ENCODE peak calls at places on chromosomes 16 and 17, in five cellular contexts. K, Y, I, B and X are unnamed samples.

GRCh38 chr16:59697236-59697635 is 963.1 kb upstream of the GOT2 start:
- DNase-seq in K (no peak), Y (no peak), I (no peak), B (no peak), X (no peak)

GRCh38 chr17:38588775-38589174 is 17.0 kb downstream of the SRCIN1 start:
- DNase-seq in K (no peak), Y (peak; percentile 53), I (no peak), B (no peak), X (no peak)

GRCh38 chr17:17134952-17135340 is 71.2 kb downstream of the PLD6 start:
- DNase-seq in K (no peak), Y (no peak), I (no peak), B (no peak), X (no peak)

GRCh38 chr17:2547176-2547575 is 35.5 kb upstream of the METTL16 start:
- DNase-seq in K (no peak), Y (no peak), I (no peak), B (no peak), X (no peak)

GRCh38 chr16:86964846-86965245 is 352.3 kb downstream of the C16orf95 start:
- DNase-seq in K (no peak), Y (peak; percentile 58), I (no peak), B (no peak), X (no peak)

GRCh38 chr16:56708418-56708817 is 21.5 kb upstream of the NUP93 start:
- DNase-seq in K (no peak), Y (no peak), I (no peak), B (no peak), X (no peak)

GRCh38 chr17:14699569-14700190 is 398.8 kb downstream of the HS3ST3B1 start:
- DNase-seq in K (no peak), Y (no peak), I (no peak), B (no peak), X (no peak)

GRCh38 chr17:63700528-63701441 is 860 bp upstream of the LIMD2 start:
- DNase-seq in K (peak; percentile 69), Y (peak; percentile 94), I (peak; percentile 60), B (peak; percentile 82), X (peak; percentile 79)

GRCh38 chr17:33292981-33293867 is at the start of gene ASIC2:
- DNase-seq in K (no peak), Y (peak; percentile 79), I (no peak), B (no peak), X (no peak)

GRCh38 chr17:39164675-39165143 is 1.3 kb downstream of the ARL5C start:
- DNase-seq in K (peak; percentile 92), Y (peak; percentile 90), I (peak; percentile 81), B (peak; percentile 97), X (peak; percentile 97)

GRCh38 chr16:81821422-81822128 is 42.5 kb downstream of the PLCG2 start:
- DNase-seq in K (no peak), Y (no peak), I (no peak), B (peak; percentile 60), X (peak; percentile 66)

GRCh38 chr16:23564964-23565363 is 7.4 kb downstream of the UBFD1 start:
- DNase-seq in K (peak; percentile 62), Y (no peak), I (no peak), B (no peak), X (no peak)

GRCh38 chr17:6231886-6232767 is 161.9 kb downstream of the WSCD1 start:
- DNase-seq in K (no peak), Y (no peak), I (no peak), B (no peak), X (no peak)

GRCh38 chr16:783404-784161 is 4.6 kb downstream of the RPUSD1 start:
- DNase-seq in K (peak; percentile 30), Y (no peak), I (no peak), B (no peak), X (no peak)

GRCh38 chr17:35117984-35118383 is 1.7 kb downstream of the RAD51D start:
- DNase-seq in K (no peak), Y (no peak), I (no peak), B (no peak), X (peak; percentile 46)

GRCh38 chr16:4288148-4288921 is 15.5 kb upstream of the TFAP4 start:
- DNase-seq in K (peak; percentile 73), Y (peak; percentile 89), I (no peak), B (peak; percentile 94), X (peak; percentile 94)

GRCh38 chr17:77456951-77457548 is 316.3 kb downstream of the SEC14L1 start:
- DNase-seq in K (no peak), Y (no peak), I (no peak), B (no peak), X (no peak)

GRCh38 chr16:30183961-30184429 is 593 bp downstream of the CORO1A start:
- DNase-seq in K (peak; percentile 24), Y (peak; percentile 83), I (no peak), B (peak; percentile 83), X (peak; percentile 83)

GRCh38 chr16:69017036-69017783 is 88.2 kb upstream of the HAS3 start:
- DNase-seq in K (no peak), Y (no peak), I (no peak), B (peak; percentile 25), X (no peak)

GRCh38 chr17:42979511-42980273 is at the start of gene PTGES3L:
- DNase-seq in K (peak; percentile 59), Y (no peak), I (peak; percentile 22), B (peak; percentile 82), X (peak; percentile 78)

GRCh38 chr17:52297230-52298010 is 138.9 kb upstream of the CA10 start:
- DNase-seq in K (no peak), Y (no peak), I (no peak), B (no peak), X (no peak)

GRCh38 chr17:4956493-4957061 is 5.7 kb downstream of the ENO3 start:
- DNase-seq in K (no peak), Y (no peak), I (no peak), B (no peak), X (no peak)

GRCh38 chr16:57473906-57474305 is 11.4 kb downstream of the POLR2C start:
- DNase-seq in K (no peak), Y (no peak), I (no peak), B (no peak), X (no peak)

GRCh38 chr17:45241315-45242011 is 19.8 kb downstream of the FMNL1 start:
- DNase-seq in K (no peak), Y (no peak), I (no peak), B (no peak), X (no peak)

GRCh38 chr17:68326681-68327080 is 35.4 kb downstream of the ARSG start:
- DNase-seq in K (no peak), Y (no peak), I (no peak), B (no peak), X (no peak)

GRCh38 chr16:263944-264343 is 11.8 kb downstream of the RGS11 start:
- DNase-seq in K (no peak), Y (no peak), I (no peak), B (no peak), X (no peak)

GRCh38 chr16:23682181-23682580 is 3.5 kb downstream of the PLK1 start:
- DNase-seq in K (no peak), Y (no peak), I (no peak), B (no peak), X (no peak)

GRCh38 chr17:7782237-7782636 is 51.8 kb upstream of the KDM6B start:
- DNase-seq in K (no peak), Y (no peak), I (no peak), B (no peak), X (no peak)

DNA sequence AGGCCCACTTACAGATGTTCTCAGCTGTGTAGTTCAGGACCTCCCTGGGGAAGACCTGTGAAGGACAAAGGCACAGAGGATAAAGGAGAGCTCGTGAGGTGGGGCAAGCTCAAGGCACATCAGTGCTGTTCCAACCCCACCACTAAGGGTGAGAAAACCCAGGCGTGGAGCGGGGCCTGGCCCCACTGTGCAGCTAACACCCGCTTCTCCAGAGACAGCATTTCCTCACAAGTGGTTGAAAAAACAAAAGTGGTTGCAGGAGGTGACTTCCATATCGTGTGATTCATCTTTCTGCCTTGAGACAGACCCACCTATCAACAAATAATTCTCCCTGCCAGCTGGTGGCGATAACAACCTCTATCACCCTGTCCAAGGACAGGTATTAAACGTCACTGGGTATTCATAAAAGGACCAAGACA is 30.0 kb downstream of the SNN start:
- DNase-seq in K (no peak), Y (no peak), I (no peak), B (no peak), X (no peak)
- TF ChIP-seq CTCF in K (no peak), Y (no peak), I (no peak), B (no peak), X (no peak)

DNA sequence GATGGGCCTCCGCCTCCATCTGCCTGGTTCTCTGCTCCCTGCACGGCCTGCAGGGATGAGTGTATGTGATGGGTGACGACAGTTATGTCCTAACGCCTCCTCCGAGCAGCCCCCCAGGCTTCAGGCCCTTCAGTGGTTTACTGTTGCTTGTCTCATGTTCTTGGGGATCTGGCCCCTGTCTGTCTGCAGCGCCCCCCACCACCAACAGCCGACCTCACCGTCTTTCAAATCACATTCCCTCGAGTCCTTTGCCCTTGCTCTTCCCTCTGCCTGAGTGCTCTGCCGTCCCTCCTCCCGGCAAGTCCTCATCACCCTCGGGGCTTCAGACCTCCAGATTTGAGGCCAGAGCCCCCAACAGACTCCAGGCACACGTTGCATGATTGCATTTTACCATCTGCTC is 18.2 kb downstream of the METTL22 start:
- DNase-seq in K (no peak), Y (no peak), I (no peak), B (no peak), X (no peak)
- TF ChIP-seq CTCF in K (no peak), Y (no peak), I (no peak), B (no peak), X (no peak)

GRCh38 chr17:60639019-60639330 is 38.7 kb upstream of the BCAS3 start:
- DNase-seq in K (no peak), Y (no peak), I (no peak), B (no peak), X (no peak)
- TF ChIP-seq CTCF in K (peak; percentile 3), Y (no peak), I (no peak), B (no peak), X (no peak)

GRCh38 chr17:48640858-48641180 is 14.7 kb upstream of the HOXB9 start:
- DNase-seq in K (no peak), Y (no peak), I (no peak), B (no peak), X (no peak)

GRCh38 chr17:48641541-48642058 is 15.4 kb upstream of the HOXB9 start:
- DNase-seq in K (no peak), Y (no peak), I (no peak), B (no peak), X (no peak)

GRCh38 chr17:48642843-48643696 is 16.9 kb upstream of the HOXB9 start:
- DNase-seq in K (no peak), Y (no peak), I (no peak), B (no peak), X (no peak)

GRCh38 chr17:48643697-48644012 is 17.5 kb upstream of the HOXB9 start:
- DNase-seq in K (no peak), Y (no peak), I (no peak), B (no peak), X (no peak)

DNA sequence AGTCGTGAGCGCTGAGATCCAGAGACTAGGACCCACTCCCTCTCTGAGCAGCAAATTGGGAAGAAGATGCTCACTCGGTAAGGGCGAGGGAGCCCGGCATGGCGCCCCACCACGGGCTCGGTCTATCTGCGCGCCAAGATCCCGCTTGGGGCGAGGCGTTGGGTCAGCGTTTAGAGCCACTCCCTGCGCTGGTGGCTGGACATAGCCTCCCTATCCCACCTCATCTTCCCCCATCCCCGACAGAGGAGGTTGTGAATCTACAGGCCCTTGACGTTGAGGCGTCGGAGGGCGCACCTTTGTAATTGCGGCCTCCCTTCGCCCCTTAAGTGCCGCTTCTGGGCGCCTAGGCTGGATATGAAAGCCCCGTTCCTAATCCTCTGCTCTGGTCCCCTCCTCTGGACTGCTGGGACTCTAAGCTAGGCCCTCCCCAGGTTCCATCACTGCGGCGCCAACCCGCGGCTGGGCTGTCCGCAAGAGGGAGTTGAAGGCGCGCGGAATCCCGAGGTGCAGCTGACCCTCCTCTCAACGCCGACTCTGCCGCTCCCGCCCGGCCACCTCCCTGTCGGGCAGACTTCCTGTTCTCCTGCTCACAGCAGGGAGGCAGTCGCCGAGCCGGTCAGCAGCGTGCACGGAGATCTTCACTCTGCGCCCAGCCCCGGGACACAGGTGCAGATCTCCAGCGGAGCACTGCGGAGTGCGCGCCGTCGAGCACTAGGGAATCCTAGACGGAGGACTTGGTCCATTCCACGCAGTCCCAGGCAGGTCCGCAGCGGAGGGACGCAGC is 16.1 kb upstream of the HOXB9 start:
- DNase-seq in K (no peak), Y (no peak), I (no peak), B (no peak), X (no peak)
- TF ChIP-seq CTCF in K (no peak), Y (no peak), I (no peak), B (no peak), X (no peak)